ENCODE peak calls at places on chromosomes 4 and X, in four cellular contexts. C, B, J and P are unnamed samples.

GRCh38 chr4:37964734-37965457 is 4.7 kb downstream of the PTTG2 start:
- DNase-seq in C (no peak), B (no peak), J (no peak), P (no peak)

GRCh38 chrX:101383679-101384078 is 2.3 kb downstream of the BTK start:
- DNase-seq in C (no peak), B (no peak), J (no peak), P (no peak)

GRCh38 chrX:131693359-131693758 is 149.5 kb downstream of the OR13H1 start:
- DNase-seq in C (no peak), B (no peak), J (no peak), P (no peak)

GRCh38 chr4:117900832-117901231 is 133.5 kb upstream of the NDST3 start:
- DNase-seq in C (no peak), B (no peak), J (no peak), P (peak; percentile 6)

GRCh38 chrX:151985955-151986354 is 11.5 kb upstream of the GABRE start:
- DNase-seq in C (peak; percentile 80), B (no peak), J (no peak), P (peak; percentile 60)

GRCh38 chr4:151730003-151730559 is 30.7 kb downstream of the GATB start:
- DNase-seq in C (peak; percentile 77), B (no peak), J (no peak), P (peak; percentile 96)

GRCh38 chr4:30821891-30822612 is 101.9 kb downstream of the PCDH7 start:
- DNase-seq in C (peak; percentile 23), B (no peak), J (no peak), P (peak; percentile 59)

GRCh38 chr4:72582853-72583252 is 13.8 kb upstream of the ADAMTS3 start:
- DNase-seq in C (no peak), B (no peak), J (no peak), P (no peak)

GRCh38 chr4:187618701-187619278 is 376.8 kb upstream of the ZFP42 start:
- DNase-seq in C (peak; percentile 48), B (no peak), J (peak; percentile 48), P (peak; percentile 85)

GRCh38 chr4:154559141-154559841 is 3.5 kb upstream of the FGB start:
- DNase-seq in C (peak; percentile 75), B (peak; percentile 15), J (peak; percentile 47), P (peak; percentile 76)

GRCh38 chr4:141759796-141760425 is 123.5 kb downstream of the IL15 start:
- DNase-seq in C (peak; percentile 52), B (no peak), J (no peak), P (peak; percentile 28)

GRCh38 chr4:151679247-151679646 is 81.6 kb downstream of the GATB start:
- DNase-seq in C (no peak), B (no peak), J (no peak), P (no peak)

GRCh38 chr4:113758361-113758760 is 3.2 kb downstream of the CAMK2D start:
- DNase-seq in C (peak; percentile 21), B (no peak), J (no peak), P (no peak)

GRCh38 chr4:169397762-169398161 is 127.0 kb upstream of the SH3RF1 start:
- DNase-seq in C (peak; percentile 80), B (no peak), J (no peak), P (peak; percentile 85)

GRCh38 chr4:26621366-26621765 is 37.5 kb downstream of the TBC1D19 start:
- DNase-seq in C (no peak), B (no peak), J (no peak), P (no peak)